ENCODE peak calls at places on chromosomes 16 and 17, in four cellular contexts. Y is sigmoid colon, W is body of pancreas, S is left ventricle myocardium inferior. E is an unnamed sample. For H3K4me1, the result is how much of the 10 kb centered on the place peaks cover.

GRCh38 chr16:57530531-57531252 is 5.7 kb downstream of the CCDC102A start:
- DNase-seq in Y (peak), W (no peak), S (no peak), E (no peak)

GRCh38 chr16:70591609-70592008 is 54.8 kb upstream of the IL34 start:
- DNase-seq in W (no peak), S (no peak), Y (no peak), E (no peak)

GRCh38 chr16:84844049-84844350 is 24.2 kb downstream of the CRISPLD2 start:
- DNase-seq in S (no peak), Y (peak), W (no peak), E (no peak)

GRCh38 chr16:85360323-85361277 is 248.3 kb upstream of the CIBAR2 start:
- DNase-seq in W (peak), S (no peak), Y (peak), E (no peak)

GRCh38 chr17:66885417-66885816 is 50.5 kb downstream of the CACNG5 start:
- DNase-seq in W (peak), S (no peak), Y (no peak), E (no peak)

GRCh38 chr17:76751416-76751993 is 13.6 kb downstream of the MFSD11 start:
- DNase-seq in W (no peak), S (no peak), Y (no peak), E (no peak)

GRCh38 chr16:28544998-28545397 is 6.2 kb upstream of the NUPR1 start:
- DNase-seq in S (no peak), Y (no peak), W (no peak), E (no peak)

GRCh38 chr17:67813803-67814180 is 11.5 kb upstream of the BPTF start:
- DNase-seq in Y (no peak), S (no peak), W (no peak), E (no peak)

GRCh38 chr16:66270333-66270927 is 96.1 kb upstream of the CDH5 start:
- DNase-seq in S (peak), W (peak), Y (peak), E (peak)

GRCh38 chr17:60442271-60443201 is 20.2 kb downstream of the CHCT1 start:
- DNase-seq in S (no peak), Y (no peak), W (no peak), E (no peak)

GRCh38 chr17:78961571-78961970 is 18.2 kb downstream of the LGALS3BP start:
- DNase-seq in W (no peak), S (no peak), Y (no peak), E (no peak)

GRCh38 chr17:78959803-78960202 is 19.9 kb downstream of the LGALS3BP start:
- DNase-seq in Y (no peak), S (no peak), W (no peak), E (no peak)

GRCh38 chr17:78958556-78959191 is 21.0 kb downstream of the LGALS3BP start:
- DNase-seq in Y (no peak), W (no peak), S (no peak), E (no peak)

GRCh38 chr17:78962345-78962983 is 17.3 kb downstream of the LGALS3BP start:
- DNase-seq in S (no peak), W (no peak), Y (no peak), E (no peak)

GRCh38 chr17:78960945-78961344 is 18.8 kb downstream of the LGALS3BP start:
- DNase-seq in S (peak), W (peak), Y (no peak), E (no peak)
- H3K4me1 ChIP-seq in S (under half), W (under half), Y (under half), E (under half)

GRCh38 chr17:45161288-45162021 is at the start of gene HEXIM2:
- DNase-seq in S (peak), Y (peak), W (peak), E (peak)
- H3K4me1 ChIP-seq in S (half or more), Y (half or more), W (under half), E (under half)

GRCh38 chr16:49596699-49597291 is 223.2 kb downstream of the C16orf78 start:
- DNase-seq in W (no peak), S (no peak), Y (no peak), E (peak)
- H3K4me1 ChIP-seq in W (under half), S (under half), Y (under half), E (under half)

DNA sequence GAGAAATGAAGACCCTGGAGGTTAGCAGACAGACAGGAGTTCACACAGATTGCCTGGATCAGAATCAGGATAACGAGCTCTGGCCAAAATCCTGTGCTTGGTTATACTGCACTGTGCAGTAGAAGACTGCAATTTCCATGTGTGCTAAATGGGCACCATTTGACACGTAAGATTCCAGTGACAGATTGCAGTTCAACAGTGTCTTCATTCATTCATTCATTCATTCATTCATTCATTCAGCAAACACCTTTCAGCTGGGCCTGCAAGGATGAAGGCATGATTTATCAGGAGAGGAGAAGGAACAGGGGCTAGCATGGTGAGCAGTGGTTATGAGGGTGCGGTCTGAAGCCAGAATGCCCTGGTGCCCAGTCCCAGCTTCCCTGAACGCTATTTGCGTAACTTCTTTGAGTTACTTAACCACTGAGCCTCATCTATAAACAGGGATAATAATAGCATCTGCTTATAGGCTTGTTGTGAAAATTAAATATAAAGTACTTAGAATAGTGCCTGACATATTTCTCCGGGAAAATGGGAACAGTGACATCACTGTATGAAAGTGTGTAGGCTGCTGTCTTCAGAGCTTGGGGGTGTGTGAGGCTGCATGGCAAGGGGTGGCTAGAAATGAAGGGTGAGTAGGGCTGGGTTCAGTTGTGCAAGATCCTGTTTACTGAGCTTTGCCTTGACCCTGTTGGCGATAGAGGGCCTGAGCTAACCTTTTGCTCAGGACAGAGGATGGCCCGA is 5.6 kb upstream of the CCL1 start:
- DNase-seq in S (no peak), Y (no peak), W (no peak), E (no peak)
- H3K4me1 ChIP-seq in S (under half), Y (under half), W (under half), E (under half)

GRCh38 chr17:48106802-48107136 is 797 bp upstream of the SNX11 start:
- DNase-seq in W (no peak), S (no peak), Y (no peak), E (no peak)
- H3K4me1 ChIP-seq in W (under half), S (under half), Y (under half), E (under half)

DNA sequence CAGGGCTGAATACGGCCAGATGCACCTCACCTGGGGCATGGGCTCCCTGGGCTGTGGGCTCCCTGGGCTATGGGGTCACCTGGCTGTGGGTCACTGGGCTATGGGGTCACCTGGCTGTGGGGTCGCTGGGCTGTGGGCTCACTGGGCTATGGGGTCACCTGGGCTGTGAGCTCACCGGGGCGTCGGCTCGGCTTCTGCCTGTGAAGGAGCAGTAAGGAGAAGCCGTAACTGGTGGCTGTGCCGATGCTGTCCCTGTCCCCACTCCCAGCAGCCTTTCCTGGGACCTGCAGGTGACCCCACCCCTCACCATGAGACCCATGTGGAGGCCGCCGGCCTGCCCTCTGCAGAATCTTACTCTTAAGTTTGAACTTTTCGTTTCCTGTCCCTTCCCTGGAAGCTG is 1.9 kb upstream of the PERCC1 start:
- DNase-seq in Y (no peak), S (no peak), W (no peak), E (no peak)
- H3K4me1 ChIP-seq in Y (under half), S (under half), W (under half), E (under half)

GRCh38 chr16:89035698-89036570 is 57.7 kb upstream of the ACSF3 start:
- DNase-seq in Y (no peak), W (no peak), S (peak), E (no peak)
- H3K4me1 ChIP-seq in Y (under half), W (under half), S (under half), E (under half)

GRCh38 chr17:14494161-14494560 is 193.3 kb downstream of the HS3ST3B1 start:
- DNase-seq in S (no peak), Y (no peak), W (no peak), E (no peak)
- H3K4me1 ChIP-seq in S (under half), Y (under half), W (under half), E (under half)

DNA sequence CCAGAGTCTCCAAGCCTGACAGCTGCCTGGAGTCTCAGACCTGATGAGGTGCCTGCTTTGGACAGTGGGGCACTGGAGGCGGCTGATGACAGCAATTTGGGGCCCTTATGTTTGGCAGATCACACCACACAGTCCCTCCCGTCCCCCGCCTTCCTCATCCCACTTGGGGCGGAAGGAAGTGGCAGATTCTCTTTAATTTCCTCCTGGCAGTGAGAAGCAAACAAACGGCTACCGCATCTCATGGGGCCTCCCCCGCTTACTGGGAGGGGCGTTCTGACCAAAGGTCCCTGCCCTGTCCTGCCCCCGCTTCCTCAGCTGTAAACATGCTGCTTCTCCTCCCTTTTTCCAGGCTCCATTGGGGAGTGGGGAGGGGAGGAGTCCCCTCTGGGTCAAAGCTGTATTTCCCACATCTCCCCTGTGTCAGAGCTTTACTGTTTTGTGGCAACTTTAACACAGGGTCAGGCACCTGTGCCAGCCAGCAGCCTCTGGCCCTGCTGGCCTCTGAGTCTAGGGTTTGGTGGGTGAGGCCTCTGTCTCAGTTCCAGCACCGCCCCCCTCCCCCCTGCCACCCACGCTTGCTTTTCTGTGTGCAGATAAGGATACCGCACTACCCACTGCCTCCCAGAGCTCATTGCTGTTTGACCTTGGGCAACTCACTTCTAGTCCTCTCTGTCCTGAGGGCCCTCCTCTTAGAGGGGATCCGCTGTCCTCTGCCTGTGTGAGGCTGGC is 5.4 kb upstream of the NFATC3 start:
- DNase-seq in Y (peak), S (peak), W (peak), E (peak)
- H3K4me1 ChIP-seq in Y (under half), S (half or more), W (under half), E (under half)

DNA sequence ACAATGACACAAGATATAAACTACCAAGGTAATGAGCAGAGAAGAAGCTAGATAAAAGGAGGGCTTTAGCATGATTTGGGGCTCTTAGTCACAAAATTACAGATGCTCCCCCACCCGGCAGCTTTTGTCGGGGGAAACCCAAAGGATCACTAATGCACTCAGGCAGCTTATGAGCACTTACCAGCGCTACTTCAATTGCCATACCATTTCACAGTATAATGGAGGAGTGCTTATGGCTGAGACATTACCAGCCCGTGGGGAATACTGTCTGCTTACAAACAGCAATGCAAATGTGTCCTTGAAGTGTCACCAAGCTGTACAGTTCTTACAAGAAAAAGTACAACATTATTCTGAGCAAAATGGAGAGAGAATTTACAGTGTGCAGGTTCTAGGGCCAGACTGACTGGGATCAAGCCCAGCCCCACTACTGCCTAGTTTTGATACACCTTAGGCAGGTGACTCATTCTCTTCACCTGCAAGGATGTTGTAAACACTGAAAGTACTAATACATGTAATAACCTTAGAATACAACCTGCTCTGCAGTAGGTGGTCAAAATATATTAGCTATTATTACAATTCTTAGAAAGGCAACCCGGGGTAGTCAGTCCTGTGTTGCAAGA is 16.3 kb downstream of the ANKFY1 start:
- DNase-seq in S (no peak), Y (no peak), W (peak), E (no peak)
- H3K4me1 ChIP-seq in S (half or more), Y (half or more), W (under half), E (under half)

E was measured in ovary.